ENCODE peak calls at places on chromosomes 2 and 18, in four cellular contexts. V, G, D and W are unnamed samples.

GRCh38 chr2:28661589-28662001 is 90.0 kb upstream of the PPP1CB start:
- DNase-seq in V (no peak), G (no peak), D (no peak), W (no peak)

GRCh38 chr2:2112416-2113131 is 218.5 kb downstream of the MYT1L start:
- DNase-seq in V (no peak), G (peak), D (no peak), W (no peak)

GRCh38 chr2:209425082-209426071 is 1.5 kb downstream of the MAP2 start:
- DNase-seq in V (no peak), G (peak), D (no peak), W (no peak)

GRCh38 chr2:21655136-21655535 is 531.4 kb downstream of the TDRD15 start:
- DNase-seq in V (no peak), G (no peak), D (no peak), W (no peak)

GRCh38 chr18:44758821-44759624 is 78.3 kb downstream of the SETBP1 start:
- DNase-seq in V (no peak), G (no peak), D (peak), W (no peak)

GRCh38 chr2:10954856-10955818 is 43.4 kb downstream of the KCNF1 start:
- DNase-seq in V (no peak), G (no peak), D (no peak), W (no peak)

GRCh38 chr2:127448526-127448925 is 30.3 kb downstream of the PROC start:
- DNase-seq in V (no peak), G (no peak), D (no peak), W (no peak)

GRCh38 chr2:184654945-184655344 is 56.6 kb downstream of the ZNF804A start:
- DNase-seq in V (no peak), G (no peak), D (no peak), W (no peak)

GRCh38 chr2:23153484-23153883 is 231.5 kb upstream of the KLHL29 start:
- DNase-seq in V (no peak), G (no peak), D (no peak), W (no peak)

GRCh38 chr2:84805250-84805917 is 75.5 kb downstream of the TRABD2A start:
- DNase-seq in V (no peak), G (no peak), D (no peak), W (no peak)

GRCh38 chr2:196208915-196209314 is 37.5 kb upstream of the STK17B start:
- DNase-seq in V (no peak), G (no peak), D (no peak), W (no peak)

GRCh38 chr18:13220326-13220991 is 1.9 kb downstream of the LDLRAD4 start:
- DNase-seq in V (no peak), G (no peak), D (no peak), W (no peak)

GRCh38 chr2:127576433-127577207 is 41.1 kb downstream of the MYO7B start:
- DNase-seq in V (no peak), G (no peak), D (no peak), W (no peak)

GRCh38 chr2:156903335-156903734 is 354.2 kb upstream of the GALNT5 start:
- DNase-seq in V (no peak), G (no peak), D (no peak), W (no peak)

GRCh38 chr18:3923750-3924149 is 473.8 kb downstream of the TGIF1 start:
- DNase-seq in V (no peak), G (no peak), D (no peak), W (no peak)